ENCODE peak calls at places on chromosomes 7 and 10, in six cellular contexts. One of them, this sample, is unnamed. For H3K9me3, the result is how much of the 10 kb centered on the place peaks cover.

GRCh38 chr10:80924063-80924952 is 386.6 kb downstream of the SH2D4B start:
- DNase-seq in A673: peak
- DNase-seq in astrocyte: peak
- DNase-seq in fibroblast of lung: peak
- DNase-seq in CD4-positive, CD25-positive, alpha-beta regulatory T cell: peak
- DNase-seq in uterus: peak
- DNase-seq in this sample: no peak

GRCh38 chr10:103645141-103646054 is 151.9 kb downstream of the NEURL1 start:
- DNase-seq in A673: peak
- DNase-seq in astrocyte: peak
- DNase-seq in fibroblast of lung: peak
- DNase-seq in CD4-positive, CD25-positive, alpha-beta regulatory T cell: no peak
- DNase-seq in uterus: peak
- DNase-seq in this sample: no peak

GRCh38 chr10:120012566-120012965 is 120.0 kb downstream of the SEC23IP start:
- DNase-seq in A673: no peak
- DNase-seq in astrocyte: peak
- DNase-seq in fibroblast of lung: no peak
- DNase-seq in CD4-positive, CD25-positive, alpha-beta regulatory T cell: no peak
- DNase-seq in uterus: no peak
- DNase-seq in this sample: no peak

GRCh38 chr7:47147213-47147631 is 434.7 kb downstream of the TNS3 start:
- DNase-seq in A673: no peak
- DNase-seq in astrocyte: peak
- DNase-seq in fibroblast of lung: no peak
- DNase-seq in CD4-positive, CD25-positive, alpha-beta regulatory T cell: no peak
- DNase-seq in uterus: no peak
- DNase-seq in this sample: no peak

GRCh38 chr10:31749981-31750850 is 178.4 kb downstream of the ARHGAP12 start:
- DNase-seq in A673: peak
- DNase-seq in astrocyte: peak
- DNase-seq in fibroblast of lung: no peak
- DNase-seq in CD4-positive, CD25-positive, alpha-beta regulatory T cell: no peak
- DNase-seq in uterus: peak
- DNase-seq in this sample: no peak

GRCh38 chr10:121592155-121592890 is 5.9 kb downstream of the FGFR2 start:
- DNase-seq in A673: no peak
- DNase-seq in astrocyte: no peak
- DNase-seq in fibroblast of lung: no peak
- DNase-seq in CD4-positive, CD25-positive, alpha-beta regulatory T cell: no peak
- DNase-seq in uterus: no peak
- DNase-seq in this sample: no peak

GRCh38 chr10:61758440-61758839 is 95.7 kb downstream of the CABCOCO1 start:
- DNase-seq in A673: no peak
- DNase-seq in astrocyte: peak
- DNase-seq in fibroblast of lung: peak
- DNase-seq in CD4-positive, CD25-positive, alpha-beta regulatory T cell: no peak
- DNase-seq in uterus: no peak
- DNase-seq in this sample: no peak

GRCh38 chr7:115087437-115087836 is 165.5 kb downstream of the MDFIC start:
- DNase-seq in A673: peak
- DNase-seq in astrocyte: peak
- DNase-seq in fibroblast of lung: peak
- DNase-seq in CD4-positive, CD25-positive, alpha-beta regulatory T cell: no peak
- DNase-seq in uterus: peak
- DNase-seq in this sample: no peak

GRCh38 chr10:11165591-11166543 is 148.2 kb downstream of the CELF2 start:
- DNase-seq in A673: peak
- DNase-seq in astrocyte: no peak
- DNase-seq in fibroblast of lung: peak
- DNase-seq in CD4-positive, CD25-positive, alpha-beta regulatory T cell: peak
- DNase-seq in uterus: peak
- DNase-seq in this sample: peak

GRCh38 chr7:112748381-112748780 is 41.8 kb downstream of the TMEM168 start:
- DNase-seq in A673: no peak
- DNase-seq in astrocyte: no peak
- DNase-seq in fibroblast of lung: no peak
- DNase-seq in CD4-positive, CD25-positive, alpha-beta regulatory T cell: no peak
- DNase-seq in uterus: no peak
- DNase-seq in this sample: no peak

GRCh38 chr10:35876248-35876647 is 234.2 kb upstream of the FZD8 start:
- DNase-seq in A673: no peak
- DNase-seq in astrocyte: peak
- DNase-seq in fibroblast of lung: peak
- DNase-seq in CD4-positive, CD25-positive, alpha-beta regulatory T cell: no peak
- DNase-seq in uterus: no peak
- DNase-seq in this sample: no peak

GRCh38 chr7:120502132-120502531 is 229.2 kb downstream of the KCND2 start:
- DNase-seq in A673: no peak
- DNase-seq in astrocyte: no peak
- DNase-seq in fibroblast of lung: no peak
- DNase-seq in CD4-positive, CD25-positive, alpha-beta regulatory T cell: no peak
- DNase-seq in uterus: no peak
- DNase-seq in this sample: no peak

GRCh38 chr7:36207451-36208291 is 54.6 kb downstream of the EEPD1 start:
- DNase-seq in A673: no peak
- DNase-seq in astrocyte: peak
- DNase-seq in fibroblast of lung: peak
- DNase-seq in CD4-positive, CD25-positive, alpha-beta regulatory T cell: no peak
- DNase-seq in uterus: no peak
- DNase-seq in this sample: no peak

GRCh38 chr10:122859527-122859926 is 13.9 kb upstream of the CUZD1 start:
- DNase-seq in A673: no peak
- DNase-seq in astrocyte: no peak
- DNase-seq in fibroblast of lung: no peak
- DNase-seq in CD4-positive, CD25-positive, alpha-beta regulatory T cell: no peak
- DNase-seq in uterus: no peak
- DNase-seq in this sample: no peak

GRCh38 chr7:30238721-30239441 is 45.5 kb upstream of the ZNRF2 start:
- DNase-seq in A673: peak
- DNase-seq in astrocyte: peak
- DNase-seq in fibroblast of lung: peak
- DNase-seq in CD4-positive, CD25-positive, alpha-beta regulatory T cell: peak
- DNase-seq in uterus: no peak
- DNase-seq in this sample: no peak

GRCh38 chr7:12490105-12490688 is 80.3 kb upstream of the SCIN start:
- DNase-seq in A673: peak
- DNase-seq in astrocyte: peak
- DNase-seq in fibroblast of lung: peak
- DNase-seq in CD4-positive, CD25-positive, alpha-beta regulatory T cell: peak
- DNase-seq in uterus: no peak
- DNase-seq in this sample: no peak

GRCh38 chr7:5636914-5637313 is 144.5 kb downstream of the RNF216 start:
- DNase-seq in A673: peak
- DNase-seq in astrocyte: peak
- DNase-seq in fibroblast of lung: peak
- DNase-seq in CD4-positive, CD25-positive, alpha-beta regulatory T cell: no peak
- DNase-seq in uterus: peak
- DNase-seq in this sample: no peak

GRCh38 chr7:44057849-44058758 is 7.3 kb downstream of the PGAM2 start:
- DNase-seq in A673: no peak
- DNase-seq in astrocyte: no peak
- DNase-seq in fibroblast of lung: no peak
- DNase-seq in CD4-positive, CD25-positive, alpha-beta regulatory T cell: no peak
- DNase-seq in uterus: peak
- DNase-seq in this sample: no peak

GRCh38 chr7:25025218-25025671 is 45.3 kb upstream of the OSBPL3 start:
- DNase-seq in A673: no peak
- DNase-seq in astrocyte: peak
- DNase-seq in fibroblast of lung: peak
- DNase-seq in CD4-positive, CD25-positive, alpha-beta regulatory T cell: no peak
- DNase-seq in uterus: no peak
- DNase-seq in this sample: no peak

DNA sequence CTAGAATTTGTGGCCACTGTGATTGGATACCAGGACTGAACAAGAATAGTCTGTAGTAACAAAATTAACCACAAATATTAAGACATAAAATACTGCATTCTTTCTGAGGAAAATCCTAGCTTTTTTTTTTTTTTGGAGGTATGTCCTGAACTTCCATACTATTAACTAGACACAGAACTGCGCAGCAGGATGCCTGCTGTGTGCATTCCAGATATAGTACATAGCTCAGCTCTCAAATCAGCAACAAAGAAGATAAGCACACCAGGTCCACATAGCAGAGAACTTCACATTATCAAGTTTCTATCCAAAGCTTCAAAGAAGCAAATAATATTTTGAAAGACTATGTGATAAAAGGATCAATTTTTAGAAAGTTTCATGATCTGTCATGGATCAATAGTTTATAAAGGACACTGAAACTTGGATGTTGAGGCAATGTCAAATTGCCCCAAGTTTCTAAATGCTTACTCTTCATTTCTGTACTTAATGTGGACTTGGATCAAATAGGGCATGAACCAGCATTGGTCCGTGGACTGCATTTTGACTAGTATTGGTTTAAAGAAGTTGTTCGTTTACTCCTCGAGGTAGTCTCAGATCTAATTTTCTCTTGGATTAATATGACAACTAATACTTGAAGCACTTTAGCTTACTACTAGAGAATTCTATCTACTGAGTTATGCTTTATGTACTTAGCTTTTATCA is 15.4 kb downstream of the NAMPT start:
- DNase-seq in A673: no peak
- DNase-seq in astrocyte: no peak
- DNase-seq in fibroblast of lung: no peak
- DNase-seq in CD4-positive, CD25-positive, alpha-beta regulatory T cell: no peak
- DNase-seq in uterus: no peak
- DNase-seq in this sample: no peak
- H3K9me3 ChIP-seq in A673: under half
- H3K9me3 ChIP-seq in astrocyte: under half
- H3K9me3 ChIP-seq in fibroblast of lung: under half
- H3K9me3 ChIP-seq in CD4-positive, CD25-positive, alpha-beta regulatory T cell: under half
- H3K9me3 ChIP-seq in uterus: under half
- H3K9me3 ChIP-seq in this sample: under half

GRCh38 chr10:90136731-90137316 is 435.4 kb downstream of the KIF20B start:
- DNase-seq in A673: no peak
- DNase-seq in astrocyte: peak
- DNase-seq in fibroblast of lung: peak
- DNase-seq in CD4-positive, CD25-positive, alpha-beta regulatory T cell: no peak
- DNase-seq in uterus: no peak
- DNase-seq in this sample: no peak

GRCh38 chr10:90130321-90131086 is 429.1 kb downstream of the KIF20B start:
- DNase-seq in A673: no peak
- DNase-seq in astrocyte: no peak
- DNase-seq in fibroblast of lung: no peak
- DNase-seq in CD4-positive, CD25-positive, alpha-beta regulatory T cell: no peak
- DNase-seq in uterus: no peak
- DNase-seq in this sample: no peak

GRCh38 chr10:90138844-90139243 is 437.5 kb downstream of the KIF20B start:
- DNase-seq in A673: no peak
- DNase-seq in astrocyte: no peak
- DNase-seq in fibroblast of lung: peak
- DNase-seq in CD4-positive, CD25-positive, alpha-beta regulatory T cell: no peak
- DNase-seq in uterus: no peak
- DNase-seq in this sample: no peak

DNA sequence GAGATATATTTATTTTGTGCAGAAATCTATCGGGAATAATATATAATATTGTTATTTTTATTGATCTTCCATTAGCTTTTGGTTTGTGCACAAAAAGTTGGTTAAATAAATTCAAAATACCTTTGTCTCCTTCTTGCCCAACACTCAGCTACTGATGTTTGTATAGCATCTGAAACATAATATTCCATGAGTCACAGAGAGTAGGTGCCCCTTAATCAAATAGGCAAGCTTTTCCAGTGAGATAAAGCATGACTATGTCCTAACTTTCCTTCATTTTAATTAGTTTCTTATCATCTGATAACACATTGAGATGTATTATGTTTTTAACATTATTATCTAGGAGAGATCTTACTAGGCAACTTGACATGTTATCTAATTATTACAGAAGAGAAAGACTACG is 432.2 kb downstream of the KIF20B start:
- DNase-seq in A673: no peak
- DNase-seq in astrocyte: no peak
- DNase-seq in fibroblast of lung: no peak
- DNase-seq in CD4-positive, CD25-positive, alpha-beta regulatory T cell: no peak
- DNase-seq in uterus: no peak
- DNase-seq in this sample: no peak
- H3K9me3 ChIP-seq in A673: under half
- H3K9me3 ChIP-seq in astrocyte: under half
- H3K9me3 ChIP-seq in fibroblast of lung: under half
- H3K9me3 ChIP-seq in CD4-positive, CD25-positive, alpha-beta regulatory T cell: under half
- H3K9me3 ChIP-seq in uterus: under half
- H3K9me3 ChIP-seq in this sample: under half

DNA sequence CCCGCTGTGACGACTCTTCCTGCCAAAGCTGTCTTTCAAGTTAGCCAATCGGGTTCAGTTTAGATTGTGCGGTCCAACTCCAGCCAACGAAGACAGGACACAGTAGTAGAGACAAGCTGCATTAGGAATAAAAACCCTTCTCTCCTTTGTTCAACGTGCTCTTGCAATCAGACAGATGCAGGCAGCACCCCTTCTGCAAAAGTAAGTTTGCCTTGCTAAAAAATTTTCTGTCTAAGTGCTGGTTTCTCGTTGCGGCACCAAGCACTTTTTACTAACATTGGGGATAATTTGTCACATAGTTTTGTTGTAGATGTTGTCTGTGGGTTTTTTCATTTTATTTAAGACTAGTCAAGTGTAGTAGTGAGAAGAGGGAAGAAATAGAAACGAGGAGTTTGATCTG is 58.1 kb downstream of the MINPP1 start:
- DNase-seq in A673: no peak
- DNase-seq in astrocyte: no peak
- DNase-seq in fibroblast of lung: no peak
- DNase-seq in CD4-positive, CD25-positive, alpha-beta regulatory T cell: no peak
- DNase-seq in uterus: no peak
- DNase-seq in this sample: no peak
- H3K9me3 ChIP-seq in A673: under half
- H3K9me3 ChIP-seq in astrocyte: under half
- H3K9me3 ChIP-seq in fibroblast of lung: under half
- H3K9me3 ChIP-seq in CD4-positive, CD25-positive, alpha-beta regulatory T cell: under half
- H3K9me3 ChIP-seq in uterus: under half
- H3K9me3 ChIP-seq in this sample: under half

GRCh38 chr7:4266270-4267040 is 415.6 kb upstream of the FOXK1 start:
- DNase-seq in A673: no peak
- DNase-seq in astrocyte: no peak
- DNase-seq in fibroblast of lung: no peak
- DNase-seq in CD4-positive, CD25-positive, alpha-beta regulatory T cell: no peak
- DNase-seq in uterus: no peak
- DNase-seq in this sample: no peak

GRCh38 chr7:4267326-4268039 is 414.6 kb upstream of the FOXK1 start:
- DNase-seq in A673: no peak
- DNase-seq in astrocyte: no peak
- DNase-seq in fibroblast of lung: no peak
- DNase-seq in CD4-positive, CD25-positive, alpha-beta regulatory T cell: no peak
- DNase-seq in uterus: no peak
- DNase-seq in this sample: no peak

GRCh38 chr7:4265056-4265455 is 417.0 kb upstream of the FOXK1 start:
- DNase-seq in A673: no peak
- DNase-seq in astrocyte: no peak
- DNase-seq in fibroblast of lung: no peak
- DNase-seq in CD4-positive, CD25-positive, alpha-beta regulatory T cell: no peak
- DNase-seq in uterus: no peak
- DNase-seq in this sample: no peak

GRCh38 chr7:4268040-4268965 is 413.8 kb upstream of the FOXK1 start:
- DNase-seq in A673: no peak
- DNase-seq in astrocyte: no peak
- DNase-seq in fibroblast of lung: no peak
- DNase-seq in CD4-positive, CD25-positive, alpha-beta regulatory T cell: no peak
- DNase-seq in uterus: no peak
- DNase-seq in this sample: no peak

GRCh38 chr7:4265676-4266075 is 416.4 kb upstream of the FOXK1 start:
- DNase-seq in A673: no peak
- DNase-seq in astrocyte: no peak
- DNase-seq in fibroblast of lung: no peak
- DNase-seq in CD4-positive, CD25-positive, alpha-beta regulatory T cell: no peak
- DNase-seq in uterus: no peak
- DNase-seq in this sample: no peak
- H3K9me3 ChIP-seq in A673: under half
- H3K9me3 ChIP-seq in astrocyte: under half
- H3K9me3 ChIP-seq in fibroblast of lung: under half
- H3K9me3 ChIP-seq in CD4-positive, CD25-positive, alpha-beta regulatory T cell: under half
- H3K9me3 ChIP-seq in uterus: under half
- H3K9me3 ChIP-seq in this sample: under half

GRCh38 chr7:6647080-6647479 is 10.0 kb downstream of the ZNF316 start:
- DNase-seq in A673: no peak
- DNase-seq in astrocyte: no peak
- DNase-seq in fibroblast of lung: no peak
- DNase-seq in CD4-positive, CD25-positive, alpha-beta regulatory T cell: no peak
- DNase-seq in uterus: no peak
- DNase-seq in this sample: no peak
- H3K9me3 ChIP-seq in A673: under half
- H3K9me3 ChIP-seq in astrocyte: under half
- H3K9me3 ChIP-seq in fibroblast of lung: under half
- H3K9me3 ChIP-seq in CD4-positive, CD25-positive, alpha-beta regulatory T cell: under half
- H3K9me3 ChIP-seq in uterus: under half
- H3K9me3 ChIP-seq in this sample: under half

This sample was measured in CD4-positive, alpha-beta T cell.